ENCODE peak calls at places on chromosomes 4 and X, in four cellular contexts. One of them, this sample, is unnamed. For H3K27me3, the result is how much of the 10 kb centered on the place peaks cover.

GRCh38 chr4:22416403-22416802 is 99.5 kb downstream of the ADGRA3 start:
- DNase-seq in prostate gland: no peak
- DNase-seq in tibial artery: no peak
- DNase-seq in PC-9: no peak
- DNase-seq in this sample: no peak

GRCh38 chrX:1577845-1578244 is 13.6 kb upstream of the AKAP17A start:
- DNase-seq in prostate gland: no peak
- DNase-seq in PC-9: no peak
- DNase-seq in tibial artery: no peak
- DNase-seq in this sample: no peak

GRCh38 chr4:100372432-100372831 is 145.4 kb downstream of the EMCN start:
- DNase-seq in prostate gland: no peak
- DNase-seq in tibial artery: no peak
- DNase-seq in PC-9: no peak
- DNase-seq in this sample: peak

GRCh38 chrX:118631586-118631985 is 95.8 kb upstream of the IL13RA1 start:
- DNase-seq in PC-9: no peak
- DNase-seq in prostate gland: no peak
- DNase-seq in tibial artery: no peak
- DNase-seq in this sample: no peak

GRCh38 chr4:39931441-39931901 is 46.2 kb downstream of the PDS5A start:
- DNase-seq in tibial artery: no peak
- DNase-seq in PC-9: no peak
- DNase-seq in prostate gland: no peak
- DNase-seq in this sample: no peak

GRCh38 chr4:25161599-25161960 is 1.3 kb upstream of the SEPSECS start:
- DNase-seq in PC-9: peak
- DNase-seq in prostate gland: no peak
- DNase-seq in tibial artery: no peak
- DNase-seq in this sample: no peak

GRCh38 chr4:117771647-117772337 is 262.5 kb upstream of the NDST3 start:
- DNase-seq in PC-9: no peak
- DNase-seq in prostate gland: no peak
- DNase-seq in tibial artery: no peak
- DNase-seq in this sample: no peak

GRCh38 chr4:123449780-123450179 is 53.2 kb downstream of the SPRY1 start:
- DNase-seq in tibial artery: no peak
- DNase-seq in PC-9: no peak
- DNase-seq in prostate gland: no peak
- DNase-seq in this sample: no peak

GRCh38 chr4:147901388-147901787 is 169.5 kb downstream of the ARHGAP10 start:
- DNase-seq in tibial artery: no peak
- DNase-seq in prostate gland: no peak
- DNase-seq in PC-9: no peak
- DNase-seq in this sample: no peak

GRCh38 chrX:10173331-10173900 is 16.6 kb downstream of the CLCN4 start:
- DNase-seq in tibial artery: peak
- DNase-seq in prostate gland: peak
- DNase-seq in PC-9: no peak
- DNase-seq in this sample: peak

GRCh38 chr4:30866444-30866843 is 146.3 kb downstream of the PCDH7 start:
- DNase-seq in tibial artery: no peak
- DNase-seq in PC-9: no peak
- DNase-seq in prostate gland: no peak
- DNase-seq in this sample: no peak

DNA sequence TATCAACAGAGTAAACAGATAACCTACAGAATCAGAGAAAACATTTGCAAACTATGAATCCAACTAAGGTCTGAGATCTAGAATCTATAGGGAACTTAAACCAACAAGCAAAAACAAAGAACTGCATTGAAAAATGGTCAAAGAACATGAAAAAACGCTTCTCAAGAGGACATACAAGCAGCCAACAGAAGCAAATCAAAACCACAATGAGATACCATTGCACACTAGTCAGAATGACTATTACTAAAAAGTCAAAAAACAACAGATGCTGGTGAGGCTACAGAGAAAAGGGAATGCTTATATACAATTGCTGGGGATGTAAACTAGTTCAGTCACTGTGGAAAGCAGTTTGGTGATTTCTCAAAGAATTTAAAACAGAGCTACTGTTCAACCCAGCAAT is 255.7 kb downstream of the TMEM47 start:
- DNase-seq in PC-9: no peak
- DNase-seq in tibial artery: no peak
- DNase-seq in prostate gland: no peak
- DNase-seq in this sample: no peak
- H3K27me3 ChIP-seq in PC-9: under half
- H3K27me3 ChIP-seq in tibial artery: under half
- H3K27me3 ChIP-seq in prostate gland: under half
- H3K27me3 ChIP-seq in this sample: under half

GRCh38 chr4:139744232-139744631 is 78.6 kb downstream of the MGST2 start:
- DNase-seq in tibial artery: no peak
- DNase-seq in prostate gland: no peak
- DNase-seq in PC-9: no peak
- DNase-seq in this sample: no peak
- H3K27me3 ChIP-seq in tibial artery: under half
- H3K27me3 ChIP-seq in prostate gland: under half
- H3K27me3 ChIP-seq in PC-9: under half
- H3K27me3 ChIP-seq in this sample: under half

DNA sequence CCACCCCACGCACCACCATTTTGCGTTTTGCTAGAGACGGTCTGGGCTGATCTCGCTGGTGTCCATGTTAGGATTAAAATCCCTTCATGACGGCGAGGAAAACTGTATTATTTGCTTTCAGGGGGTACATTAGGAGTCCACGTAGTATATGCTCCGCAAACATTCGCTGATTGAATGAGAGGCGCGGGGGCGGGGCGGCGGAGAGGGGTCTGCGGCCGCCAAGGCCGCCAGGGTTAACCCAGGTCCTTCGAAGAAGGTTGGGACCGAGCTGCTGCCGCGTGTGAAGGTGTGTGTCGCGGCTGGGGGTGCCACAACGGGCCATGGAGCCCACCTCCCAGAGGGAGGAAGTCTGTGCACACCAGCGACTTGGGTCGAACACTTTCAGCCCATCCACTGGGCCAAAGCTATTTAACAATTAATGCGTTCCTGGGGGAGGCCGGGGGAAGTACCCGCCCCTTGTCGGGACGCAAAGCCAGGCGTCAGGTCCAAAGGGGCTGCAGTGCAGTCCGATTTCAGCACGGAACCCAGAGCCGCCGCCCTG is 6.4 kb upstream of the PITX2 start:
- DNase-seq in PC-9: no peak
- DNase-seq in tibial artery: no peak
- DNase-seq in prostate gland: no peak
- DNase-seq in this sample: no peak
- H3K27me3 ChIP-seq in PC-9: under half
- H3K27me3 ChIP-seq in tibial artery: half or more
- H3K27me3 ChIP-seq in prostate gland: half or more
- H3K27me3 ChIP-seq in this sample: under half

GRCh38 chrX:150357790-150358189 is 5.3 kb upstream of the MAMLD1 start:
- DNase-seq in PC-9: no peak
- DNase-seq in tibial artery: no peak
- DNase-seq in prostate gland: no peak
- DNase-seq in this sample: no peak
- H3K27me3 ChIP-seq in PC-9: under half
- H3K27me3 ChIP-seq in tibial artery: under half
- H3K27me3 ChIP-seq in prostate gland: under half
- H3K27me3 ChIP-seq in this sample: under half

GRCh38 chrX:18455384-18455783 is 30.0 kb downstream of the CDKL5 start:
- DNase-seq in prostate gland: no peak
- DNase-seq in PC-9: no peak
- DNase-seq in tibial artery: no peak
- DNase-seq in this sample: no peak
- H3K27me3 ChIP-seq in prostate gland: under half
- H3K27me3 ChIP-seq in PC-9: under half
- H3K27me3 ChIP-seq in tibial artery: under half
- H3K27me3 ChIP-seq in this sample: under half

DNA sequence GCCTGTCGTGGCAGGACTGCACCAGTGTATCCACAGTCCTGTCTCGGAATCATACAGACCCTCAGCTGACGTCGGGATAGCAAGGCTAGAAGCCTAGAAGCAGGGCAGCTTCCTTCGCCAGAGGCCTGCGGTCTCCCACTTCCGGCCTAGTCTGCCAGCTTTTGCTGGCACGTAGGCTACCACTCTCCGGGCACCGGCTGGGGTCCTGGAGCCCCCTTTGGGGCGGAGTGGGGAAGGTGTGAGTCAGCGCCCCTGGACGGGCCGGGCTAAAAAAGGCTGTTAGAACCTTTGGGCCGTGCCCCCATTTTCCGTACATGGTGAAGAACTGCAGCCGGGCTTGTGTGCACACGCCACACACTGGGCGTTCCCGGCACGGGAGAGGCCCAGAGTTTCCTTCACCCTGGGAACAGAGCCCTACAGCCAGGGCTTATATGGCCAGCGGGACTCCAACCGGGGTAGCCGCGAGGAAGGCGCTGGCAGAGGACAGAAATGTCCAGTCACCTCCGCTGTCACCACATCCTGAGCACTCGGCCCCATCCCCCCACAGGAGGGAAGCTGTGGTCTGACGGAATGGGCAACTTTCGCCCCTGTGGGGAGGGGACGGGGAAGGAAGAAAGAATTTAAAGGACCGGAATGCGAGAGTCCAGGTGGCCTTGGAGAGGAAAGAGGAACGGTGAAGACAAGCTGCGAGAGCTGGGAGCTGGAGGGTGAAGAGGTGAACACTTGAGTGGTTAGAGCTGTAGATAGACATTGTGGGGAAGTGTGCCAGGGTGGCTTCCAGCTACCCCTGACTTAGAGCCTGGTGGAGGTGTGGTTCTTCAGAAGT is 4.6 kb downstream of the MAGIX start:
- DNase-seq in PC-9: peak
- DNase-seq in tibial artery: peak
- DNase-seq in prostate gland: peak
- DNase-seq in this sample: peak
- H3K27me3 ChIP-seq in PC-9: under half
- H3K27me3 ChIP-seq in tibial artery: under half
- H3K27me3 ChIP-seq in prostate gland: under half
- H3K27me3 ChIP-seq in this sample: under half

GRCh38 chrX:139206914-139207313 is 323.6 kb upstream of the F9 start:
- DNase-seq in tibial artery: no peak
- DNase-seq in PC-9: no peak
- DNase-seq in prostate gland: no peak
- DNase-seq in this sample: no peak

GRCh38 chrX:139207655-139208054 is 322.9 kb upstream of the F9 start:
- DNase-seq in prostate gland: no peak
- DNase-seq in PC-9: no peak
- DNase-seq in tibial artery: no peak
- DNase-seq in this sample: no peak

GRCh38 chrX:139213241-139213709 is 317.3 kb upstream of the F9 start:
- DNase-seq in tibial artery: no peak
- DNase-seq in PC-9: no peak
- DNase-seq in prostate gland: no peak
- DNase-seq in this sample: no peak

GRCh38 chrX:139209342-139209741 is 321.2 kb upstream of the F9 start:
- DNase-seq in tibial artery: no peak
- DNase-seq in PC-9: no peak
- DNase-seq in prostate gland: no peak
- DNase-seq in this sample: no peak

GRCh38 chrX:139211568-139212182 is 318.9 kb upstream of the F9 start:
- DNase-seq in prostate gland: no peak
- DNase-seq in PC-9: no peak
- DNase-seq in tibial artery: no peak
- DNase-seq in this sample: no peak
- H3K27me3 ChIP-seq in prostate gland: under half
- H3K27me3 ChIP-seq in PC-9: under half
- H3K27me3 ChIP-seq in tibial artery: under half
- H3K27me3 ChIP-seq in this sample: under half

DNA sequence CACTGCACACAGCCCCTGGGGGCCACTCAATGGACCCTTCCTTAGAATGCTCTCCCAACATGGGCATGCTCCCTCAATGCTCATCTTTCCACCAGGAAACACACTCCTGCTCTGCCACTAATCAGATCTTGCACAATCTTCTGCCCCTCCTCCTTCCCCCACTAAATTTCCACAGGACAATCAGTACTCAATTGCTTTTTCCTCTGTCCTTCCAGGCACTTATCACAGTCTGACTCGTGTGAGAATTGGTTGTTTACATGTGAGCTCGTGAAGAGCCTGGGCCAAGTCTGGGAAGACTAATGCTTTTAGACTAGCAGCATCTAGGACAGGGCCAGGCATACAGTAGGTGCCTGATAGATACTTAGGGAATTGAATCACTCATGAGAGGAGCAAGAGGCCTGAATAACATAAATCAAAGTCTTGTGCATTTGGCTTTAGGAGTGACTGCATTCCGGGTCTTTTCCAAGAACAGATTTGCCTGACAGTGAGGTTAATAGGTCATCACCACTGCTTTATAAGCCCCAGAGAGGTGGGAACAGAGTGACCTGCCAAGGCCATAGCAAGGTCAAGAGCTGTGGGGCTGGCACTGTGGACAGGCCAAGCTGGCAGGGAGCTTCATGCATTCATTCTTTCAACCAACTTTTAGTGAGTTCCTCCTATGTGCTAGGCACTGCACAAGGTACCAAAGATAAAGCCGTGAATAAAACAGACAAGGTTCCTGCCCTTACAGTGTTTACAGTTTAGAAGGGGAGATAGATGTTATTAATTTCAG is 55.0 kb downstream of the PRPS1 start:
- DNase-seq in PC-9: no peak
- DNase-seq in prostate gland: peak
- DNase-seq in tibial artery: peak
- DNase-seq in this sample: no peak
- H3K27me3 ChIP-seq in PC-9: under half
- H3K27me3 ChIP-seq in prostate gland: under half
- H3K27me3 ChIP-seq in tibial artery: under half
- H3K27me3 ChIP-seq in this sample: under half

GRCh38 chr4:71232846-71233245 is 106.0 kb upstream of the SLC4A4 start:
- DNase-seq in tibial artery: no peak
- DNase-seq in PC-9: no peak
- DNase-seq in prostate gland: no peak
- DNase-seq in this sample: no peak
- H3K27me3 ChIP-seq in tibial artery: under half
- H3K27me3 ChIP-seq in PC-9: under half
- H3K27me3 ChIP-seq in prostate gland: under half
- H3K27me3 ChIP-seq in this sample: under half

GRCh38 chrX:38948046-38948445 is 146.8 kb downstream of the MID1IP1 start:
- DNase-seq in prostate gland: no peak
- DNase-seq in PC-9: no peak
- DNase-seq in tibial artery: no peak
- DNase-seq in this sample: no peak
- H3K27me3 ChIP-seq in prostate gland: under half
- H3K27me3 ChIP-seq in PC-9: under half
- H3K27me3 ChIP-seq in tibial artery: under half
- H3K27me3 ChIP-seq in this sample: under half

This sample was measured in MG63.